ENCODE peak calls at places on chromosome 13, in six cellular contexts. Y is ovary, M is uterus, T is fibroblast of mammary gland, F is lower lobe of right lung, X is fibroblast of the aortic adventitia. R is an unnamed sample.

GRCh38 chr13:57829496-57829895 is 198.0 kb downstream of the PCDH17 start:
- DNase-seq in Y (no peak), X (no peak), M (no peak), F (no peak), T (no peak), R (no peak)

GRCh38 chr13:97328222-97328790 is 105.7 kb upstream of the RAP2A start:
- DNase-seq in F (no peak), X (peak), T (peak), M (no peak), Y (peak), R (peak)

GRCh38 chr13:28423010-28423409 is 71.9 kb downstream of the FLT1 start:
- DNase-seq in F (peak), Y (no peak), M (no peak), X (no peak), T (no peak), R (no peak)

GRCh38 chr13:43905435-43906031 is 25.8 kb downstream of the LACC1 start:
- DNase-seq in T (peak), Y (no peak), X (peak), M (peak), F (no peak), R (peak)

GRCh38 chr13:94251801-94252200 is 227.7 kb downstream of the DCT start:
- DNase-seq in X (peak), Y (peak), F (no peak), M (peak), T (peak), R (no peak)

GRCh38 chr13:23986619-23987018 is 89.3 kb upstream of the C1QTNF9B start:
- DNase-seq in T (peak), X (peak), F (no peak), Y (no peak), M (no peak), R (no peak)

GRCh38 chr13:37595162-37595561 is 3.4 kb downstream of the POSTN start:
- DNase-seq in Y (no peak), M (no peak), T (peak), F (no peak), X (peak), R (peak)

GRCh38 chr13:20441879-20442278 is 83.8 kb downstream of the CRYL1 start:
- DNase-seq in M (no peak), F (no peak), T (peak), Y (no peak), X (peak), R (peak)

GRCh38 chr13:78317030-78317429 is 286.3 kb downstream of the POU4F1 start:
- DNase-seq in F (no peak), T (no peak), M (no peak), X (peak), Y (no peak), R (peak)

GRCh38 chr13:27403252-27403678 is 21.2 kb upstream of the GTF3A start:
- DNase-seq in X (peak), Y (no peak), M (no peak), F (no peak), T (peak), R (peak)

GRCh38 chr13:30908416-30908980 is 2.4 kb downstream of the MEDAG start:
- DNase-seq in X (peak), T (peak), M (peak), F (no peak), Y (peak), R (no peak)

GRCh38 chr13:114128624-114129522 is 3.5 kb downstream of the RASA3 start:
- DNase-seq in F (peak), Y (no peak), T (peak), X (peak), M (peak), R (peak)

GRCh38 chr13:99982741-99983400 is 1.3 kb downstream of the ZIC2 start:
- DNase-seq in T (no peak), F (no peak), X (no peak), M (no peak), Y (no peak), R (no peak)

GRCh38 chr13:34349091-34349722 is 531.3 kb downstream of the RFC3 start:
- DNase-seq in F (no peak), Y (no peak), T (peak), X (peak), M (peak), R (peak)

GRCh38 chr13:98459721-98460370 is 117.1 kb downstream of the STK24 start:
- DNase-seq in F (no peak), M (no peak), Y (no peak), X (no peak), T (no peak), R (no peak)

GRCh38 chr13:20489185-20489820 is 36.4 kb downstream of the CRYL1 start:
- DNase-seq in X (no peak), F (no peak), M (no peak), T (peak), Y (no peak), R (peak)

GRCh38 chr13:92671821-92672220 is 554.8 kb upstream of the GPC6 start:
- DNase-seq in M (no peak), F (no peak), T (no peak), Y (no peak), X (no peak), R (no peak)

GRCh38 chr13:99378985-99379734 is 72.0 kb upstream of the GPR183 start:
- DNase-seq in Y (no peak), T (no peak), M (no peak), F (no peak), X (no peak), R (no peak)

GRCh38 chr13:99237981-99238662 is 20.1 kb downstream of the GPR18 start:
- DNase-seq in X (no peak), T (no peak), M (no peak), Y (no peak), F (no peak), R (no peak)

GRCh38 chr13:94660695-94661324 is 51.5 kb downstream of the SOX21 start:
- DNase-seq in T (peak), F (no peak), M (no peak), Y (no peak), X (peak), R (peak)

GRCh38 chr13:60226507-60226906 is 62.8 kb upstream of the DIAPH3 start:
- DNase-seq in T (peak), F (no peak), Y (no peak), X (peak), M (no peak), R (peak)

GRCh38 chr13:100673831-100674362 is 698 bp downstream of the TMTC4 start:
- DNase-seq in X (peak), T (peak), F (peak), M (peak), Y (peak), R (peak)

GRCh38 chr13:23921451-23921888 is 24.2 kb upstream of the C1QTNF9B start:
- DNase-seq in M (no peak), T (peak), Y (no peak), X (peak), F (no peak), R (peak)

GRCh38 chr13:52405767-52406494 is at the start of gene THSD1:
- DNase-seq in T (peak), Y (peak), F (peak), X (peak), M (peak), R (peak)

GRCh38 chr13:28140433-28141125 is 2.2 kb downstream of the PAN3 start:
- DNase-seq in Y (no peak), F (no peak), X (no peak), M (no peak), T (peak), R (peak)

GRCh38 chr13:59247166-59247565 is 916.6 kb downstream of the DIAPH3 start:
- DNase-seq in T (no peak), X (no peak), F (peak), Y (no peak), M (no peak), R (no peak)

GRCh38 chr13:69274231-69274630 is 833.4 kb upstream of the ATXN8OS start:
- DNase-seq in Y (no peak), M (no peak), F (no peak), X (no peak), T (no peak), R (peak)

GRCh38 chr13:86976521-86977324 is 694.4 kb upstream of the SLITRK5 start:
- DNase-seq in X (peak), Y (no peak), F (no peak), T (peak), M (no peak), R (peak)

GRCh38 chr13:59893261-59893660 is 270.5 kb downstream of the DIAPH3 start:
- DNase-seq in Y (no peak), F (no peak), X (no peak), M (no peak), T (no peak), R (no peak)

GRCh38 chr13:110232146-110232545 is 74.8 kb downstream of the COL4A1 start:
- DNase-seq in T (no peak), M (no peak), Y (no peak), X (no peak), F (no peak), R (no peak)

GRCh38 chr13:58882556-58882955 is 1251.0 kb downstream of the PCDH17 start:
- DNase-seq in Y (no peak), T (no peak), M (no peak), X (no peak), F (no peak), R (no peak)

GRCh38 chr13:36344173-36344572 is 2.0 kb downstream of the SPART start:
- DNase-seq in X (peak), M (no peak), Y (peak), T (peak), F (no peak), R (peak)

GRCh38 chr13:114038211-114038613 is 64.3 kb upstream of the C13orf46 start:
- DNase-seq in F (no peak), X (no peak), M (no peak), Y (no peak), T (peak), R (no peak)

GRCh38 chr13:43953370-43953769 is 73.7 kb downstream of the LACC1 start:
- DNase-seq in M (no peak), Y (no peak), F (no peak), T (no peak), X (no peak), R (peak)

GRCh38 chr13:58680115-58680514 is 1048.6 kb downstream of the PCDH17 start:
- DNase-seq in M (no peak), X (no peak), F (no peak), Y (no peak), T (no peak), R (no peak)

GRCh38 chr13:43359536-43359935 is 336.1 kb downstream of the DNAJC15 start:
- DNase-seq in Y (no peak), F (no peak), X (no peak), M (no peak), T (no peak), R (no peak)

GRCh38 chr13:43087960-43088580 is 64.7 kb downstream of the DNAJC15 start:
- DNase-seq in T (peak), M (no peak), Y (no peak), F (no peak), X (peak), R (peak)

GRCh38 chr13:109105899-109106298 is 476.5 kb downstream of the MYO16 start:
- DNase-seq in Y (no peak), X (no peak), M (no peak), T (peak), F (no peak), R (peak)

GRCh38 chr13:83618966-83619365 is 263.3 kb downstream of the SLITRK1 start:
- DNase-seq in X (peak), M (no peak), Y (no peak), T (peak), F (no peak), R (peak)

GRCh38 chr13:33032037-33032625 is 15.9 kb downstream of the KL start:
- DNase-seq in T (peak), M (no peak), Y (no peak), F (peak), X (no peak), R (no peak)

GRCh38 chr13:33031277-33031676 is 15.1 kb downstream of the KL start:
- DNase-seq in T (no peak), F (no peak), M (no peak), Y (no peak), X (no peak), R (no peak)

GRCh38 chr13:33034061-33034460 is 17.8 kb downstream of the KL start:
- DNase-seq in T (no peak), M (no peak), F (no peak), X (no peak), Y (no peak), R (no peak)

GRCh38 chr13:33034897-33035296 is 18.7 kb downstream of the KL start:
- DNase-seq in M (no peak), X (no peak), Y (no peak), T (peak), F (no peak), R (no peak)

DNA sequence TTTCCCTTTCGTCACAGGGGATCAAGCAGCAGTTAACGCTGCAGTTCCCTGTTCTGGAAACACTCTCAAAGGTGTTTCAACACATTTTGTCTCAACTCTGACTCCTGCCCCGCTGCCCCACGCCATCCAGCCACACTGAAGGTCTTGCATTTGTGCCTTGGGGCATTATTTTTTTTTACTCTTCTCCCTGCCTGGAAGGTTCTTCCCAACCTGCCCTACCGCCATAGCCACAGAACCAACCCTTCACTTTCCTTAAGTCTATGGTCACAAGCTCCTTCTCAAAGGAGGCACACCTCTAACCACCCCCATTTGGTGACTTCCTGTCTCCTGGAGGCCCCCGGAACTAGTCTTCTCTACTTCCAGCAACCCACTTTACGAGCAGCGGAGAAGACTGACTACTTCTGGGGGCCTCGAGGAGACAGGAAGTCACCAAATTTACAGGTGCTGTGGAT is 17.2 kb downstream of the KL start:
- DNase-seq in T (no peak), Y (no peak), X (no peak), M (no peak), F (peak), R (no peak)
- H3K4me3 ChIP-seq in T (no peak), Y (no peak), X (no peak), M (no peak), F (peak), R (no peak)

DNA sequence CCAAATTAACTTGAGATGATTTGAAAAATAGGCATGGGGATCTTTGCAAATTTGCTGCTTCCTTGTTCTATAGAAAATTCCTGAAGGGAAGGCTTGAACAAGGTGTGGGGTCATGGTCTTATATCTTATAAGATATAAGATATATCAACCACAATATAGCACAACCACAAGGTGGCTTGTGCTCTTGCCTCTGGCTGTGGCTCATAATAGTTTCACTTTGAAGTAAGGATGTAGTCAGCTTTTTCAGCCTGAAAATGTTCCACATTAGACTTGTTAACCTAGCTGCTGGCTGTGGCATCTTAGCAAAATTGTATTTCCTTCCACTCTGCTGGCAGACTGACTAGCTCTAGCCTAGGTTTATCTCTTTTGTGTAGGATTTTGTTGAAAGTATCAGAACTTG is 169.7 kb downstream of the KLF5 start:
- DNase-seq in F (no peak), M (no peak), X (peak), T (peak), Y (no peak), R (peak)
- TF ChIP-seq CTCF in F (no peak), M (no peak), X (peak), T (peak), Y (no peak), R (peak)

GRCh38 chr13:113022391-113023216 is 53.6 kb downstream of the MCF2L start:
- DNase-seq in Y (no peak), M (no peak), X (no peak), T (no peak), F (no peak), R (peak)
- H3K4me3 ChIP-seq in Y (no peak), M (no peak), X (no peak), T (no peak), F (no peak), R (peak)

GRCh38 chr13:22256111-22256639 is 585.3 kb downstream of the FGF9 start:
- DNase-seq in M (no peak), X (no peak), F (no peak), Y (no peak), T (no peak), R (no peak)
- TF ChIP-seq CTCF in M (peak), X (no peak), F (no peak), Y (no peak), T (no peak), R (no peak)

DNA sequence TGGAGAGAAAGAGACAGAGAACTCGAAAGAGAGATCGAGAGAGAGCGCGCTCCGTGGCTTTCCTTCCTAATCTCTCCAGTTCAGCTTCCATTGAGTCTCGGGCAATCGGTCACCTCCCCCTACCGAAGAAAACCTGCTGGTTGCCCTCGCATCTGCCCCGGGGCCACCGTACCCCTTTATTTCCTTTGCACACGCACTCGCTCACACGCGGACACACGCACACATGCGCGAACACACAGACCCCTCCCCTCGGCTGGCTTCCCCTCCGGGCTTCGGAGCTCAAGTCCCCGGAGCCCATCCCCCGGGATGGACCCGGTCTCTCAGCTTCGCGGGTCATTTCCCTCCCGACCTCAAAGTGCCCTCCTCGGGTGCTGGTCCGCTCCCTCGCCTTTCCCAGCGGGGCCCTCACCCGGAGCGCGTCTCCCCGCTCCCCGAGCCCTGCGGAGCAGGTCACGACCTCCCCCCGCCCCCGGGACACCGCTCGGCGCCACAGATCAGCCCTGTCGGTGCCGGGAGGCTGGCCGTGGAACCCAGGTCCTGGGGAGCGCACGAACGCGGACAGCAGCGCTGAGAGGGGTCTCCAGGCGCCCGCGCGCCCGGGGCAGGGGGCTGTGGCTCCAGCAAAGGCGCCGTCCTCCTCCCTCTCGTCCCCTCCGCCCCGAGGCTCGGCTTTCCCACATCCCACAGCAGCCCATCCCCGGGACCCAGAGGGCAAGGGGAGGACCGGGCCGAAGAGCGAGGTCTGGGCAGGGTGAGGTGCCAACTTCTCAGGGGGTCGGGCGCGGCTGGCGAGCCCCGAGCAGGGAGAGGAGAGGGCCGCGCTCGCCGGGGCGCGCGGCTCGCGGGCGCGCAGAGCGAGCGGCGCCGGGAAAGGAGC is 1.8 kb downstream of the DACH1 start:
- DNase-seq in Y (no peak), T (no peak), M (peak), F (peak), X (no peak), R (no peak)
- H3K4me3 ChIP-seq in Y (peak), T (no peak), M (peak), F (peak), X (no peak), R (peak)

GRCh38 chr13:47455581-47455980 is 545.5 kb downstream of the SUCLA2 start:
- DNase-seq in F (peak), T (peak), Y (no peak), M (no peak), X (peak), R (no peak)
- TF ChIP-seq CTCF in F (no peak), T (peak), Y (no peak), M (no peak), X (no peak), R (no peak)

DNA sequence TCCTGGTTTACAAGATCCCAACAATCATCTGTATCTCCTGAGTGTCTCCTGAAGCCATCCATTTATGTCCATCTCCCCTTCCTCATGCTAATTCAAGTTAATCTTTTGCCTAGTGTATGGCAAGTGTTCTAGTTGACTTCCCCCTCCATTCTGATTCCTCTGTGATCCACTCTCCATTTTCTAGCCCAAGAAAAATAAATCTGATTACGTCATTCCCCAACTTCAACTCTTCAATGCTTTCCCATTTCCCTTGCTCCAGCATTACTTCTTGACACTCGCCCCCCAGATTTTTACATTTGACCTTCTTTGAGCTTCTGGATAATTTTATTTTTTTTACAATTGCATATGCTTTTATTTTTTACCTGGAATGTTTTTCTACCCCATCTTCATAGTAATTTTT is 640.8 kb downstream of the TBC1D4 start:
- DNase-seq in Y (no peak), X (no peak), M (no peak), F (no peak), T (no peak), R (no peak)
- H3K4me3 ChIP-seq in Y (no peak), X (no peak), M (no peak), F (no peak), T (no peak), R (no peak)

GRCh38 chr13:66617786-66618185 is 612.4 kb downstream of the PCDH9 start:
- DNase-seq in F (no peak), X (no peak), Y (no peak), M (no peak), T (no peak), R (no peak)

GRCh38 chr13:66623129-66623528 is 607.0 kb downstream of the PCDH9 start:
- DNase-seq in F (no peak), Y (no peak), X (no peak), T (no peak), M (no peak), R (no peak)

GRCh38 chr13:66624302-66624701 is 605.8 kb downstream of the PCDH9 start:
- DNase-seq in M (no peak), X (no peak), T (no peak), Y (no peak), F (no peak), R (no peak)

GRCh38 chr13:66612983-66613382 is 617.2 kb downstream of the PCDH9 start:
- DNase-seq in M (no peak), F (no peak), T (no peak), X (no peak), Y (no peak), R (no peak)

DNA sequence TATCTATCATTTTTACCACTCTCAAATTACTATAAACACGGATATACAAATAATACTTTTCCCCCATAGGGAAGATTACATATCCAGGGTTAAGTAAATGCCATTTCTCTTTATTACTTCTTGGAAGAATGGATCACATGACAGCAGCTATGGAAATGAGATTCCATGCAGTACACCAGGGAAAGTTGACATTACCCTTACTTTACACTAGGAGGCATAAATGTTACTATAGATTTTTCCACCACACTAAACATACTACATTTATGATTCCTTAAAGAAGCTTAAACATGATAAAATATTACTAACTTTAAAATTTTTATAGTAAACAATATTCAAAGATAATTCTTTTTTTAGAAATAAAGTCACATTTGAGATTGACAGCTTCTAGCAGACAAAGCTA is 611.4 kb downstream of the PCDH9 start:
- DNase-seq in M (no peak), F (no peak), X (peak), Y (no peak), T (peak), R (peak)
- TF ChIP-seq CTCF in M (no peak), F (peak), X (peak), Y (no peak), T (peak), R (peak)